ENCODE peak calls at places on chromosome 15, in six cellular contexts. C, B, T, I, Z and K are unnamed samples.

GRCh38 chr15:75170711-75171341 is 30.9 kb upstream of the C15orf39 start:
- DNase-seq in Z (peak; percentile 39), C (peak; percentile 83), T (peak; percentile 64), B (no peak), I (peak; percentile 63), K (no peak)

GRCh38 chr15:101380146-101380545 is 85.1 kb upstream of the SNRPA1 start:
- DNase-seq in I (no peak), B (no peak), C (no peak), Z (no peak), T (no peak), K (no peak)

GRCh38 chr15:63056843-63057242 is 14.3 kb downstream of the TPM1 start:
- DNase-seq in T (peak; percentile 66), B (no peak), I (no peak), C (no peak), Z (peak; percentile 58), K (no peak)

GRCh38 chr15:63601026-63601726 is 4.0 kb downstream of the FBXL22 start:
- DNase-seq in C (no peak), B (peak; percentile 79), I (no peak), Z (peak; percentile 67), T (peak; percentile 17), K (peak; percentile 18)

GRCh38 chr15:83973816-83974215 is 261.8 kb upstream of the GOLGA6L4 start:
- DNase-seq in B (no peak), C (peak; percentile 30), T (peak; percentile 17), Z (no peak), I (peak; percentile 11), K (peak; percentile 33)

GRCh38 chr15:74294010-74294409 is 57.9 kb downstream of the CCDC33 start:
- DNase-seq in I (no peak), B (no peak), Z (no peak), T (no peak), C (no peak), K (no peak)

GRCh38 chr15:41543521-41543870 is 561 bp downstream of the RPAP1 start:
- DNase-seq in T (no peak), B (no peak), Z (no peak), C (no peak), I (no peak), K (no peak)

GRCh38 chr15:89143503-89144162 is 55.4 kb downstream of the ABHD2 start:
- DNase-seq in I (peak; percentile 37), Z (no peak), B (no peak), C (peak; percentile 40), T (peak; percentile 96), K (peak; percentile 66)

GRCh38 chr15:78691873-78692421 is 50.9 kb upstream of the CHRNB4 start:
- DNase-seq in B (no peak), T (no peak), I (peak; percentile 58), Z (no peak), C (peak; percentile 45), K (no peak)

GRCh38 chr15:40357246-40357645 is 773 bp upstream of the DISP2 start:
- DNase-seq in B (no peak), C (no peak), Z (peak; percentile 66), I (no peak), T (no peak), K (no peak)

GRCh38 chr15:40355976-40356585 is 1.9 kb upstream of the DISP2 start:
- DNase-seq in C (no peak), T (peak; percentile 35), I (no peak), B (no peak), Z (no peak), K (no peak)

GRCh38 chr15:40358492-40359353 is 704 bp downstream of the DISP2 start:
- DNase-seq in Z (peak; percentile 61), I (no peak), B (no peak), T (no peak), C (peak; percentile 27), K (no peak)

GRCh38 chr15:40360015-40360414 is 2.0 kb downstream of the DISP2 start:
- DNase-seq in Z (no peak), T (no peak), I (peak; percentile 72), B (no peak), C (no peak), K (no peak)

GRCh38 chr15:40357723-40358491 is at the start of gene DISP2:
- DNase-seq in Z (peak; percentile 94), T (peak; percentile 81), B (peak; percentile 94), C (peak; percentile 84), I (peak; percentile 56), K (peak; percentile 71)
- TF ChIP-seq CTCF in Z (no peak), T (no peak), B (no peak), C (no peak), I (no peak), K (no peak)

GRCh38 chr15:43214592-43215295 is 6.1 kb downstream of the EPB42 start:
- DNase-seq in B (no peak), C (no peak), Z (no peak), I (no peak), T (no peak), K (no peak)
- TF ChIP-seq CTCF in B (no peak), C (no peak), Z (no peak), I (no peak), T (no peak), K (no peak)

GRCh38 chr15:57112178-57112577 is 193.7 kb downstream of the TCF12 start:
- DNase-seq in Z (no peak), I (no peak), T (no peak), C (no peak), B (no peak), K (no peak)

GRCh38 chr15:57109005-57109404 is 190.6 kb downstream of the TCF12 start:
- DNase-seq in Z (no peak), B (no peak), C (no peak), T (no peak), I (no peak), K (no peak)

GRCh38 chr15:57114070-57114469 is 195.6 kb downstream of the TCF12 start:
- DNase-seq in C (peak; percentile 21), Z (no peak), B (no peak), T (peak; percentile 64), I (no peak), K (peak; percentile 12)

DNA sequence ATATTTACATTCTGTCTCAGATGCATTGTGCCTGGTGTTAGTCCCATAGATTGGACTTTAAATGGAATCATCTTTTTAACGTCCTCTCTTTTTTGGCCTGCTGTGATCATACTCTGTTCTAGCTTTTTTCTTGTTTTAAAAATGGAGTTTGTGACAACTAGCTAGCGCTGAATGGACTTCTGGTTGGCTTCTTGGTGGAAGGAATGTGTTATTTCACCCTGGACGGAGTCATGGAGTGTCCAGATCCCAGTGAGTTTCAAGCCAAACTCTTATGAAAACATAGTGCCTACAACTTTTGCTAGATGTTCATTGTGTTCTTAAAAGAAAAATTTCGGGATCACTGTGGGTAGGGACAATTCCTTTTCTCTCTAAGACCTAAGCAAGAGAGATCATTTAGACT is 192.6 kb downstream of the TCF12 start:
- DNase-seq in Z (no peak), T (no peak), C (no peak), I (no peak), B (no peak), K (no peak)
- TF ChIP-seq CTCF in Z (no peak), T (peak; percentile 15), C (no peak), I (no peak), B (peak; percentile 25), K (no peak)

GRCh38 chr15:61871926-61872522 is 188.2 kb downstream of the VPS13C start:
- DNase-seq in Z (no peak), T (peak; percentile 45), C (peak; percentile 45), I (peak; percentile 54), B (no peak), K (peak; percentile 38)
- TF ChIP-seq CTCF in Z (peak; percentile 51), T (peak; percentile 44), C (peak; percentile 78), I (no peak), B (peak; percentile 46), K (peak; percentile 54)

GRCh38 chr15:65521355-65521754 is 3.9 kb upstream of the DPP8 start:
- DNase-seq in B (no peak), T (no peak), I (no peak), Z (no peak), C (no peak), K (no peak)

GRCh38 chr15:65518633-65519285 is 1.3 kb upstream of the DPP8 start:
- DNase-seq in B (no peak), T (no peak), Z (no peak), I (no peak), C (no peak), K (no peak)

GRCh38 chr15:65516997-65517865 is at the start of gene DPP8:
- DNase-seq in C (peak; percentile 87), T (peak; percentile 96), Z (peak; percentile 96), I (peak; percentile 78), B (peak; percentile 97), K (peak; percentile 91)

GRCh38 chr15:65517866-65518207 is 348 bp upstream of the DPP8 start:
- DNase-seq in I (no peak), Z (no peak), T (no peak), C (no peak), B (no peak), K (no peak)

DNA sequence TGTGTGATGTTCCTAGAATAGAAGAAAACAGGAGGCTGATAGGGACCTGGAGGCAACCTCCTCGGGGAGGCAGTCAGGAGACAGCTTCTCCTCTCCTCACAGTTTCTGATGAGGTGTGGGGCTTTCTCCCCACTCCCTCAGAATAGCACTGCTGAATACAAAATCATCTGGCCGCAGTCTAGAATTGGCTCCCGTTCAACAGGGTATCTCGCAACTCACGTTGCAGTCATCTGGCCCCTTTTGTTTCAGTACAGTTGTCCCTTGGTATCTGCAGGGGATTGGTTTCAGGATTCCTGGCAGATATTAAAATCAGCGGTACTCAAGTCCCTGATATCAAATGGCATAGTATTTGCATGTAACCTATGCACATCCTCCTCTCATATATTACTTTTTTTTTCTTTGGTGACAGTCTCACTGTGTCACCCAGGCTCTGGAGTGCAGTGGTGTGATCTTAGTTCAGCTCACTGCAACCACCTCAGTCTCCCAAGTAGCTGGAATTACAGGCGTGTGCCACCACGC is 2.4 kb upstream of the DPP8 start:
- DNase-seq in T (no peak), C (no peak), I (no peak), Z (no peak), B (no peak), K (no peak)
- TF ChIP-seq CTCF in T (no peak), C (no peak), I (no peak), Z (no peak), B (no peak), K (no peak)

DNA sequence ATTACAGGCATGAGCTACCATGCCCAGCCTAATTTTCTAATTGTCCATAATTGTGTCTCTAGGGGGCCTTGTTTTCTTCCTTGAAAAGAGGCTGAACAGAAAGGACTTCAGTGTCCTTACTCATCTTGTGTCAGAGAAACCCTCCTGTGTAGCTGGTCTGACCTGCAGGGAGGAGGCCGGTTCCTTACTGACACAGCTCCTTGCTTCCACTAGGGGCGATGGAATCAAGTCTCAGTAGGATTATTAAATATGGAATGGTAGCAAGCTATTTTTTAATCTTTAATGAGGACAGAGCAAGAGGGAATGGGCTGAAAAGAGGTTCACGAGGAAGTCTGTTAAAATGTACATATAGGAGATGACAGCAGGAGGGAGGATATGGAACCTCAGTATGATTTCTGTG is 8.6 kb downstream of the LPCAT4 start:
- DNase-seq in C (peak; percentile 44), T (no peak), Z (no peak), B (no peak), I (no peak), K (no peak)
- TF ChIP-seq CTCF in C (peak; percentile 62), T (peak; percentile 32), Z (no peak), B (peak; percentile 7), I (no peak), K (peak; percentile 17)